ENCODE peak calls at places on chromosomes 11 and 22, in seven cellular contexts. H is HFF-Myc, Y is nucleus accumbens, L is ACHN, Z is hippocampal formation, B is AG04450, Q is epithelial cell of esophagus. N is an unnamed sample.

GRCh38 chr11:119108151-119108856 is 1.2 kb downstream of the C2CD2L start:
- DNase-seq in Y (no peak), Q (peak), B (no peak), Z (peak), H (no peak), L (peak), N (no peak)

GRCh38 chr11:47616726-47617416 is 22.7 kb upstream of the C1QTNF4 start:
- DNase-seq in B (peak), L (peak), H (peak), Y (peak), Z (peak), Q (peak), N (peak)

GRCh38 chr11:122612123-122612824 is 43.2 kb upstream of the UBASH3B start:
- DNase-seq in Y (no peak), Z (no peak), Q (peak), B (no peak), H (no peak), L (no peak), N (no peak)

GRCh38 chr11:61171907-61172306 is 10.7 kb upstream of the VPS37C start:
- DNase-seq in Q (no peak), Y (no peak), B (no peak), H (no peak), L (no peak), Z (no peak), N (no peak)

GRCh38 chr22:50217543-50218152 is 16.8 kb downstream of the SELENOO start:
- DNase-seq in Q (no peak), B (no peak), Z (no peak), L (no peak), H (no peak), Y (no peak), N (no peak)

GRCh38 chr11:93481696-93482095 is 61.5 kb downstream of the SMCO4 start:
- DNase-seq in H (no peak), L (no peak), Y (no peak), B (no peak), Q (no peak), Z (no peak), N (no peak)

GRCh38 chr11:119056397-119056999 is 507 bp downstream of the HYOU1 start:
- DNase-seq in Y (no peak), B (no peak), Q (peak), Z (no peak), L (no peak), H (no peak), N (no peak)

GRCh38 chr11:125154380-125155099 is 10.0 kb upstream of the PKNOX2 start:
- DNase-seq in B (no peak), Z (no peak), Y (no peak), Q (no peak), H (no peak), L (no peak), N (no peak)

GRCh38 chr11:78560066-78560597 is 14.5 kb downstream of the NARS2 start:
- DNase-seq in Q (no peak), Z (no peak), Y (no peak), B (no peak), L (no peak), H (no peak), N (no peak)

GRCh38 chr22:24289781-24290181 is 19.1 kb downstream of the SPECC1L start:
- DNase-seq in H (no peak), Z (no peak), L (peak), B (no peak), Y (no peak), Q (no peak), N (no peak)

GRCh38 chr22:23278883-23279675 is 98.8 kb downstream of the BCR start:
- DNase-seq in Q (peak), B (no peak), H (no peak), Y (peak), L (no peak), Z (no peak), N (no peak)

GRCh38 chr11:70467196-70468085 is 69.1 kb downstream of the CTTN start:
- DNase-seq in H (no peak), Q (peak), B (no peak), Y (no peak), L (peak), Z (peak), N (no peak)

GRCh38 chr11:108887436-108888238 is 222.8 kb downstream of the DDX10 start:
- DNase-seq in Y (no peak), Z (no peak), B (no peak), H (no peak), Q (no peak), L (no peak), N (peak)

GRCh38 chr11:34308049-34308692 is 49.6 kb downstream of the ABTB2 start:
- DNase-seq in L (no peak), Z (no peak), Y (no peak), Q (peak), H (no peak), B (no peak), N (no peak)

GRCh38 chr22:39528080-39528661 is 4.4 kb downstream of the RPS19BP1 start:
- DNase-seq in L (no peak), Z (no peak), H (no peak), B (no peak), Y (no peak), Q (no peak), N (no peak)

GRCh38 chr22:24703101-24703500 is 71.4 kb downstream of the PIWIL3 start:
- DNase-seq in H (no peak), Y (no peak), Q (no peak), Z (no peak), B (peak), L (no peak), N (no peak)

GRCh38 chr11:43917851-43918250 is 24.6 kb upstream of the C11orf96 start:
- DNase-seq in L (no peak), Q (no peak), B (no peak), Y (no peak), H (no peak), Z (no peak), N (no peak)

GRCh38 chr11:44766112-44766971 is 39.6 kb downstream of the TSPAN18 start:
- DNase-seq in Z (no peak), L (no peak), Y (no peak), B (peak), Q (no peak), H (no peak), N (no peak)

GRCh38 chr11:119371778-119372182 is 9.7 kb downstream of the USP2 start:
- DNase-seq in Q (peak), Y (peak), H (no peak), Z (peak), L (peak), B (no peak), N (no peak)

GRCh38 chr11:132062541-132062940 is 692.1 kb downstream of the NTM start:
- DNase-seq in Y (no peak), L (no peak), Z (no peak), Q (no peak), B (no peak), H (no peak), N (no peak)

GRCh38 chr11:127003260-127003981 is 2.9 kb upstream of the KIRREL3 start:
- DNase-seq in L (peak), Z (no peak), H (no peak), B (no peak), Y (peak), Q (peak), N (no peak)

GRCh38 chr11:125329786-125330185 is 165.2 kb downstream of the PKNOX2 start:
- DNase-seq in B (no peak), H (no peak), L (no peak), Z (no peak), Q (no peak), Y (no peak), N (no peak)

GRCh38 chr11:70711095-70711910 is 313.0 kb downstream of the CTTN start:
- DNase-seq in L (no peak), Y (no peak), B (no peak), Z (no peak), Q (no peak), H (no peak), N (no peak)

GRCh38 chr11:64755681-64756361 is 4.0 kb downstream of the PYGM start:
- DNase-seq in Q (no peak), L (no peak), Y (no peak), Z (no peak), H (no peak), B (no peak), N (no peak)

GRCh38 chr11:65430406-65431217 is 8.0 kb downstream of the NEAT1 start:
- DNase-seq in Y (no peak), H (no peak), L (peak), B (no peak), Z (peak), Q (peak), N (no peak)

GRCh38 chr11:69380451-69380901 is 86.5 kb downstream of the MYEOV start:
- DNase-seq in B (no peak), L (no peak), Q (no peak), Y (no peak), H (no peak), Z (no peak), N (no peak)

GRCh38 chr11:88089134-88089533 is 86.1 kb downstream of the RAB38 start:
- DNase-seq in B (no peak), L (no peak), H (no peak), Z (no peak), Q (no peak), Y (no peak), N (no peak)

GRCh38 chr11:62595124-62595523 is 3.8 kb upstream of the TUT1 start:
- DNase-seq in L (no peak), H (no peak), Z (no peak), Y (no peak), Q (no peak), B (no peak), N (no peak)

GRCh38 chr11:60836866-60837510 is 4.9 kb upstream of the CCDC86 start:
- DNase-seq in L (no peak), Z (no peak), H (no peak), B (no peak), Y (no peak), Q (no peak), N (no peak)

GRCh38 chr22:38467438-38467903 is 425 bp upstream of the KDELR3 start:
- DNase-seq in Q (no peak), H (no peak), Z (no peak), Y (no peak), B (no peak), L (no peak), N (no peak)

GRCh38 chr11:61345954-61346814 is 13.2 kb downstream of the TKFC start:
- DNase-seq in Q (no peak), H (no peak), B (no peak), Y (no peak), Z (no peak), L (no peak), N (no peak)

GRCh38 chr22:50529416-50530279 is at the start of gene TYMP:
- DNase-seq in L (peak), Q (peak), Z (no peak), Y (no peak), H (no peak), B (no peak), N (no peak)

GRCh38 chr22:50190182-50190951 is 4.7 kb downstream of the TRABD start:
- DNase-seq in L (peak), B (no peak), Y (no peak), H (no peak), Q (peak), Z (no peak), N (peak)

GRCh38 chr22:23218867-23219251 is 38.5 kb downstream of the BCR start:
- DNase-seq in B (no peak), Z (no peak), Q (no peak), L (no peak), H (no peak), Y (no peak), N (no peak)

GRCh38 chr11:81915045-81915444 is 818.6 kb downstream of the FAM181B start:
- DNase-seq in Q (no peak), Z (no peak), Y (no peak), H (no peak), B (no peak), L (no peak), N (no peak)

GRCh38 chr22:49773531-49773930 is 54.1 kb downstream of the BRD1 start:
- DNase-seq in Y (no peak), L (no peak), Z (no peak), H (no peak), Q (no peak), B (no peak), N (no peak)

GRCh38 chr11:131584694-131585592 is 214.5 kb downstream of the NTM start:
- DNase-seq in B (no peak), H (no peak), Q (no peak), Y (peak), Z (peak), L (no peak), N (peak)

N was measured in CMK.